ENCODE peak calls at places on chromosomes 2 and 18, in nine cellular contexts. Z is lower lobe of right lung, Q is kidney, O is tibial artery, V is bronchial epithelial cell, T is Caco-2, U is lower leg skin, I is BE2C, X is OCI-LY7. G is an unnamed sample.

GRCh38 chr2:66574701-66575624 is 140.0 kb downstream of the MEIS1 start:
- DNase-seq in T (peak), Z (no peak), Q (peak), O (no peak), X (peak), U (peak), V (peak), I (peak), G (no peak)

GRCh38 chr2:36561223-36561944 is 36.6 kb downstream of the FEZ2 start:
- DNase-seq in Z (no peak), I (no peak), T (peak), O (no peak), U (no peak), V (peak), X (no peak), Q (no peak), G (no peak)

GRCh38 chr2:146927080-146927714 is 917.6 kb upstream of the ACVR2A start:
- DNase-seq in Z (peak), T (peak), I (peak), X (peak), V (peak), O (peak), Q (peak), U (peak), G (no peak)

GRCh38 chr2:103401621-103402020 is 639.8 kb downstream of the TMEM182 start:
- DNase-seq in T (peak), Z (no peak), I (peak), O (no peak), V (peak), X (no peak), U (no peak), Q (no peak), G (no peak)

GRCh38 chr18:48868468-48869466 is 82.0 kb downstream of the SMAD7 start:
- DNase-seq in V (no peak), U (no peak), X (peak), Q (peak), T (peak), Z (peak), I (no peak), O (no peak), G (peak)

GRCh38 chr2:234840336-234840735 is 111.5 kb upstream of the SH3BP4 start:
- DNase-seq in O (no peak), V (peak), I (no peak), U (no peak), Z (no peak), T (peak), Q (no peak), X (no peak), G (no peak)

GRCh38 chr2:95231723-95232122 is 24.4 kb downstream of the ZNF892 start:
- DNase-seq in Q (no peak), T (peak), X (peak), O (no peak), U (no peak), I (peak), V (peak), Z (peak), G (no peak)

GRCh38 chr2:203840816-203841215 is 26.8 kb upstream of the CTLA4 start:
- DNase-seq in U (no peak), X (no peak), T (no peak), I (no peak), V (no peak), Q (no peak), O (no peak), Z (no peak), G (no peak)

GRCh38 chr2:216023055-216023648 is 9.8 kb upstream of the MREG start:
- DNase-seq in U (no peak), V (peak), T (peak), X (peak), Q (no peak), I (peak), Z (no peak), O (no peak), G (no peak)

GRCh38 chr18:58101291-58101706 is 57.3 kb downstream of the NEDD4L start:
- DNase-seq in O (no peak), Z (no peak), Q (no peak), U (no peak), T (no peak), X (no peak), I (no peak), V (no peak), G (no peak)

GRCh38 chr2:27369471-27370025 is 590 bp downstream of the EIF2B4 start:
- DNase-seq in O (peak), T (peak), V (peak), U (peak), Q (no peak), X (no peak), I (no peak), Z (no peak), G (no peak)

GRCh38 chr2:188629890-188630483 is 338.3 kb downstream of the GULP1 start:
- DNase-seq in X (no peak), T (no peak), I (no peak), U (no peak), V (no peak), O (no peak), Z (no peak), Q (no peak), G (no peak)

GRCh38 chr18:9825571-9826073 is 60.2 kb upstream of the TXNDC2 start:
- DNase-seq in X (peak), T (peak), U (peak), I (no peak), O (no peak), Q (no peak), V (peak), Z (no peak), G (no peak)

GRCh38 chr2:241724259-241724974 is 10.0 kb upstream of the D2HGDH start:
- DNase-seq in Q (no peak), O (no peak), V (no peak), I (no peak), Z (no peak), T (no peak), X (no peak), U (no peak), G (no peak)
- TF ChIP-seq CTCF in Q (peak), O (peak), V (no peak), I (peak), Z (peak), T (no peak), X (peak), U (no peak), G (peak)

DNA sequence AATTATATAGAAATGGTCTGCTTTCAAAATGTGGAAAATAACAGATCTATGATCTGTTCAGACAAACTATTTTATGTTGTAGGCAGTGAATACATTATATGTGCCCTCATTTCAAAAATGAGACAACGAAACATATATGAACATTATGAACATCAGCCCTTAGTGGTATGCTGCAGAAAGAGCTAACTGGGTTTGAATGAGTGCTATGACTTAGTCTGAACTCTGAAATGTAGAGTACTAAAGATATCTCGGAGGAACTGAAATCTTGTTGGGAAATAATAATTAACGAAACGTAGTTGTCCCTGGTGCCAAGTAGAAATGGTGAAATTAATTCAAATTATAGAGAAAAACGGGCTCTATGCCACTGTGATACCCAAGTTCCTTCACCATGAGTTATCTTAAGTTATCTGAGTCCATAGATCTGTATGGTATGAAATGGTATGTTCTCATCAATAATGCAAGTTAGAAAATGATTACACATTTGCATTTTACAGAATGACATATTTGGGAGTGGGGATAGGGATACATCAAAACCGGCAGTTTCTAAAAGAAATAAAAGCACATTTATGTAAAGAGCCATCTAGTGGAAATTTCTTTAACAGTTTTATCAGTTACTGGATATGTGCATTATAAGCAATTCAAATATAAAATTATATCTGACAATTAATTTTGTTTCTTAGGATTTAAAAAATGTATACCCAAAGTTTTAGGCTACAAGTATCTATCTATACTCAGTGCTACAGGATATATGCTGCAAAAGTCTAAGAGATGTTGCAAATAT is 26.7 kb downstream of the STARD6 start:
- DNase-seq in T (no peak), Q (no peak), I (no peak), X (peak), O (no peak), Z (no peak), U (no peak), V (no peak), G (no peak)
- TF ChIP-seq CTCF in T (no peak), Q (no peak), I (no peak), X (peak), O (no peak), Z (no peak), U (no peak), V (no peak), G (peak)

DNA sequence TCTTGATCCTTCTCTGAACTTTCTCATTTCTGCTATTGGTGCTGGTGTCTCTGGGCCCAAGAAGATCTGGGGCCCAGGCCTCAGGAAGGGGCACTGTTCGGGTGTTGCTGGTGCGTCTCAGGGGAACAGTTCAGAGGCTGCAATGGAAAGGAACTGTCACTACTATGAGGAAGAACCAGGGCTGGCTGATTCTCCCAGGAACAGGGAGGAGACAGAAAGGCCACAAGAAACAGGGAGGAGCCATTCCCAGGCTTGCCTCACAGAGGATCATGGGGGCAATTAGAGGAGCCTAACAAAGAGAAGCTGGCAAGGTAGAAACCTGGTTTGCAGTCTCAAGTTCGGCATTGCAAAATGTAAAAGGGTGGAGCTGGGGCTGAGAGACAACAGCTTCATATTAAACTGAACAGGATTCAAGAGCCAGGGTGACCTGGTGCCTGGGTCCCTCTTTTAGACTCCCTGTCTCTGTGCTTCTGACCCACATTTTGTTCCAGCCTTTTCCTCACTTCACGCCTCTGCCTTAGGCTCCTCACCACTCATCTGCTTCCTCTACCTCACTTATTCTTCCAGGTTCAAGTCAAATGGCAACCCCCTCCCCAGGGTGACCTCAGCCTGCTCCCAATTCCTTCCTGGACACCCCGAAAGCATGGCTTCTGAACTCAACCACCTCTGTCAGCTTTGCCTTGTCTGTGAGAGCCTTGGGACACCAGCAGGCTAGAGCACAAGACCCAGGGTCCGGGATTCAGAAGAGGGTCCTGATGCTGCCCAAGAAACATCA is 58.4 kb downstream of the GYPC start:
- DNase-seq in X (no peak), Z (no peak), Q (no peak), I (no peak), U (peak), T (no peak), O (peak), V (no peak), G (no peak)
- TF ChIP-seq CTCF in X (no peak), Z (no peak), Q (no peak), I (no peak), U (no peak), T (no peak), O (no peak), V (no peak), G (no peak)

GRCh38 chr18:45008694-45009372 is 328.1 kb downstream of the SETBP1 start:
- DNase-seq in I (no peak), O (no peak), Q (no peak), V (no peak), U (no peak), X (no peak), Z (no peak), T (no peak), G (no peak)
- TF ChIP-seq CTCF in I (no peak), O (no peak), Q (no peak), V (no peak), U (no peak), X (no peak), Z (no peak), T (no peak), G (no peak)

GRCh38 chr2:236177604-236177966 is 9.4 kb upstream of the GBX2 start:
- DNase-seq in I (peak), U (peak), V (no peak), O (no peak), T (no peak), Q (peak), Z (no peak), X (no peak), G (no peak)
- TF ChIP-seq CTCF in I (peak), U (no peak), V (peak), O (peak), T (no peak), Q (peak), Z (no peak), X (no peak), G (no peak)

GRCh38 chr2:221372156-221372870 is 199.8 kb downstream of the EPHA4 start:
- DNase-seq in Q (no peak), I (no peak), Z (no peak), V (no peak), X (no peak), U (no peak), T (no peak), O (no peak), G (no peak)
- TF ChIP-seq CTCF in Q (no peak), I (no peak), Z (no peak), V (no peak), X (peak), U (no peak), T (peak), O (no peak), G (peak)

DNA sequence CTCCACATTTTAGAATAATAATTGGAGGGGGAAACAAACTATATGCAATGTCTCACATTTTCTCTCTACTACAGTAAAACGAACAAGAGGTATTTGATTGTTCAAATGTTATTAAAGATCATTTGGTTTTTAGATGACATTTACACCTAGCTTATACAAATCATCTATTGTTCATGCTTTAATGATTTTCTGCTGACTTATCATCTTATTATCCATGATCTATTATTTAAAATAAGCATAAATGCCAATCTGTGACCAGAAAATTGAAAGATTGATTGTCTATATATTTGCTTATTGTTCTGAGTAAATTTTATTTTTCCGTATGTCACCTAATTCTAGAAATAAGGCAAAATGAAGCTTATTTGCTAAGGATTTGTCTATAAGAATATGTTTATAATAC is 537.2 kb downstream of the KCNJ3 start:
- DNase-seq in V (no peak), I (no peak), Q (no peak), U (no peak), Z (no peak), T (no peak), X (no peak), O (no peak), G (no peak)
- TF ChIP-seq CTCF in V (no peak), I (no peak), Q (no peak), U (no peak), Z (no peak), T (no peak), X (no peak), O (no peak), G (no peak)

G was measured in chondrocyte.